ENCODE peak calls at places on chromosomes 7 and 10, in ten cellular contexts. Q is tibial artery, J is GM23248, O is hepatocyte, P is cardiac muscle cell, H is small intestine, B is ovary, K is right cardiac atrium, L is lung, U is OCI-LY7. X is an unnamed sample.

GRCh38 chr10:36802523-36803153 is 322.8 kb upstream of the ANKRD30A start:
- DNase-seq in H (no peak), J (peak), Q (no peak), K (peak), P (peak), U (no peak), L (peak), O (peak), B (no peak), X (no peak)

GRCh38 chr7:141001561-141001960 is 13.2 kb downstream of the MRPS33 start:
- DNase-seq in L (no peak), H (peak), K (no peak), Q (no peak), P (no peak), J (no peak), U (no peak), O (peak), B (no peak), X (no peak)

GRCh38 chr10:96502561-96503267 is 11.0 kb downstream of the TLL2 start:
- DNase-seq in P (no peak), L (no peak), H (no peak), K (no peak), B (no peak), U (no peak), Q (no peak), J (no peak), O (no peak), X (no peak)

GRCh38 chr10:77125231-77125630 is 512.4 kb downstream of the KCNMA1 start:
- DNase-seq in J (no peak), P (no peak), H (no peak), U (no peak), O (no peak), B (no peak), L (no peak), Q (no peak), K (no peak), X (no peak)

GRCh38 chr10:1078668-1079067 is 22.5 kb downstream of the WDR37 start:
- DNase-seq in K (no peak), J (no peak), U (no peak), H (peak), O (no peak), P (no peak), B (no peak), Q (no peak), L (no peak), X (no peak)

GRCh38 chr10:74418285-74418872 is 267.4 kb downstream of the ADK start:
- DNase-seq in P (no peak), B (no peak), U (no peak), O (peak), J (no peak), K (no peak), L (no peak), Q (no peak), H (peak), X (no peak)

GRCh38 chr10:92387289-92387940 is 96.4 kb downstream of the MARCHF5 start:
- DNase-seq in L (no peak), O (peak), U (peak), J (peak), K (peak), P (peak), H (peak), Q (no peak), B (no peak), X (no peak)

GRCh38 chr10:62464308-62464707 is 90.1 kb downstream of the ZNF365 start:
- DNase-seq in J (peak), Q (no peak), U (no peak), K (no peak), L (no peak), P (no peak), H (no peak), O (no peak), B (no peak), X (no peak)

GRCh38 chr7:72153132-72153512 is 259.0 kb downstream of the CALN1 start:
- DNase-seq in O (no peak), B (no peak), J (no peak), H (no peak), P (no peak), L (no peak), K (no peak), Q (no peak), U (no peak), X (no peak)

GRCh38 chr7:130667593-130668257 is 823 bp downstream of the COPG2 start:
- DNase-seq in Q (no peak), P (peak), U (no peak), B (no peak), J (peak), K (no peak), H (peak), O (peak), L (no peak), X (no peak)

GRCh38 chr7:83695126-83695960 is 46.4 kb upstream of the SEMA3E start:
- DNase-seq in U (no peak), K (no peak), J (no peak), P (no peak), H (no peak), O (no peak), Q (no peak), L (no peak), B (no peak), X (no peak)

GRCh38 chr10:5484205-5484604 is 15.2 kb downstream of the CALML5 start:
- DNase-seq in U (no peak), Q (no peak), B (no peak), J (peak), K (no peak), H (no peak), O (no peak), L (no peak), P (no peak), X (no peak)

GRCh38 chr7:80677629-80678028 is 39.2 kb downstream of the CD36 start:
- DNase-seq in J (peak), P (no peak), U (no peak), H (peak), O (no peak), Q (no peak), K (no peak), B (no peak), L (no peak), X (no peak)

GRCh38 chr7:24965831-24966708 is 13.9 kb downstream of the OSBPL3 start:
- DNase-seq in L (peak), K (no peak), B (no peak), O (peak), H (peak), J (no peak), Q (no peak), U (peak), P (no peak), X (no peak)

GRCh38 chr7:55435466-55435865 is 70.3 kb downstream of the LANCL2 start:
- DNase-seq in L (no peak), P (no peak), H (no peak), Q (no peak), J (no peak), U (no peak), K (no peak), B (no peak), O (no peak), X (no peak)

GRCh38 chr10:6700066-6700465 is 120.0 kb upstream of the PRKCQ start:
- DNase-seq in P (no peak), L (no peak), U (no peak), Q (no peak), O (no peak), J (no peak), B (no peak), K (no peak), H (no peak), X (no peak)

GRCh38 chr10:124367414-124367813 is 51.3 kb downstream of the OAT start:
- DNase-seq in U (no peak), O (no peak), Q (no peak), K (no peak), P (no peak), H (no peak), B (no peak), L (no peak), J (no peak), X (no peak)

GRCh38 chr10:48216744-48217143 is 57.8 kb downstream of the FRMPD2 start:
- DNase-seq in K (no peak), P (no peak), O (no peak), L (no peak), B (no peak), J (no peak), U (no peak), H (no peak), Q (no peak), X (no peak)

GRCh38 chr7:135825406-135825805 is 76.8 kb upstream of the FAM180A start:
- DNase-seq in J (peak), H (no peak), L (no peak), B (no peak), Q (no peak), K (no peak), O (no peak), U (no peak), P (no peak), X (no peak)

GRCh38 chr7:50330254-50330653 is 25.7 kb downstream of the IKZF1 start:
- DNase-seq in H (no peak), P (no peak), J (no peak), K (no peak), Q (no peak), U (no peak), B (no peak), L (no peak), O (no peak), X (no peak)

GRCh38 chr10:29618341-29619171 is 16.2 kb downstream of the SVIL start:
- DNase-seq in H (no peak), L (peak), J (peak), Q (no peak), K (peak), B (peak), O (peak), P (peak), U (no peak), X (no peak)

GRCh38 chr10:104197364-104197763 is 34.8 kb downstream of the CFAP43 start:
- DNase-seq in B (no peak), O (peak), K (no peak), J (peak), P (no peak), H (peak), L (no peak), Q (no peak), U (no peak), X (no peak)

GRCh38 chr10:5117021-5117420 is 22.8 kb downstream of the AKR1C3 start:
- DNase-seq in O (no peak), B (no peak), U (no peak), K (no peak), L (no peak), J (no peak), Q (no peak), P (no peak), H (no peak), X (no peak)

GRCh38 chr7:8379264-8379663 is 54.1 kb upstream of the NXPH1 start:
- DNase-seq in Q (no peak), K (no peak), U (no peak), L (no peak), P (no peak), B (no peak), H (peak), J (no peak), O (no peak), X (no peak)

GRCh38 chr10:106919798-106920382 is 244.6 kb downstream of the SORCS1 start:
- DNase-seq in K (no peak), Q (no peak), B (no peak), H (no peak), O (no peak), L (no peak), P (no peak), U (no peak), J (no peak), X (no peak)

GRCh38 chr10:102202386-102202785 is 23.7 kb upstream of the ELOVL3 start:
- DNase-seq in H (no peak), Q (no peak), O (no peak), B (no peak), J (no peak), P (no peak), K (no peak), L (no peak), U (no peak), X (no peak)

GRCh38 chr10:31808258-31809218 is 120.1 kb downstream of the ARHGAP12 start:
- DNase-seq in U (peak), J (peak), L (no peak), O (peak), H (peak), B (peak), Q (no peak), P (peak), K (peak), X (no peak)

GRCh38 chr7:43281268-43281667 is 168.8 kb downstream of the HECW1 start:
- DNase-seq in O (no peak), B (no peak), K (no peak), L (no peak), U (no peak), P (no peak), Q (no peak), J (no peak), H (no peak), X (no peak)

GRCh38 chr10:43125274-43125845 is 12.9 kb upstream of the CSGALNACT2 start:
- DNase-seq in K (no peak), B (no peak), U (no peak), L (no peak), H (no peak), P (no peak), J (no peak), Q (no peak), O (no peak), X (peak)

GRCh38 chr10:59366310-59366709 is 4.0 kb upstream of the FAM13C start:
- DNase-seq in J (no peak), P (peak), U (no peak), O (no peak), B (no peak), L (no peak), K (peak), H (no peak), Q (no peak), X (no peak)

DNA sequence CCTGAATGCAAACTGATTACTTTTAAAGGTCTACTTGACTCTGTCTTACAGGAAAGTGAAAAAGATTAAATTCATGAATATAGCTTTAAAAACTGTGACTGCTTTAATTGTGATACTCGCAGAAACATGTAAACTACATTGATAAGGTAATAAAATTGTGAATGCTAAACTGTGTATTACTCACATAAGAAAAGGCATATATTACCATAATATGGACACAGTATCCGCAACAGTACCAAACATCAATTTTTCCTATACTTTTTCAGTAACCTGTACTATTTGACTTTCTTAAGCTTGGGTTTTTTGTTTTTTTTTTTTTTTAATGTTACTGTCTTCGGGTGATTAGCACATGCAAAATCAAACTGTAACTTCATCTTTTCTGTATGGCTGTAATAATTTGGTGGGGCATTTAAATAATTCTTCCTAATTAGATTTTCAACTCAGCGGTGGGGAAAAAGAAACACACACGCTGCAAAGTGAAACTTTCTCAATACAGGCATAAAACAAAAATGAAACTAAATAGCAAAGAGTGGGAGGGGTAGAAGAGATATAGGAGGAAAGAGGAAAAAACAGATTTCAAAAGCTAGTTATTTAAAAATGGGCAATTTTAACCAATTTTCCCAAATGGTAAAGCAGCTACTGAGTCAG is 23.2 kb downstream of the NT5C3A start:
- DNase-seq in J (peak), B (no peak), L (no peak), Q (no peak), P (peak), O (no peak), K (no peak), U (peak), H (peak), X (no peak)
- H3K27ac ChIP-seq in J (peak), B (peak), L (no peak), Q (no peak), P (no peak), O (no peak), K (no peak), U (peak), H (no peak), X (no peak)

DNA sequence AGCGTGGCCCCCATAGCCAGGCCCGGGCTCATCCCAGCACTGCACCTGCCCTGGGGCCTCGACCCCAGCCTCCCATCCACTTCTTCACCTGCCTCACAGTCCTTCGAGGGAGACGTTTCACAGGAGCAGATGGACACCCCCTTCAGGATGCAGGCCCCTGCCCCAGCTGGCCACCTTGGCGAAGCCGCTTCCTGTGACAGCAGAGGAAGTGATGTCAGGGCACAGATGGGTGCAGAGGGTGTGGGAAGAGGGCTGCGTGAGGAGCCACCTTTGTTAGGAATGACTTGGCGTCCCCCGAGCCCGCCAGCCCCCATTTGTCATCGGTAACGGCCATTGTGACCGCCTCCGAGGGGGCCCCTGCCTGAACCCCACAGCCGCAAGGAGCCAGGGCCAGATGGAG is 47.4 kb upstream of the SLC29A3 start:
- DNase-seq in P (no peak), Q (no peak), H (no peak), O (no peak), J (no peak), B (no peak), L (no peak), U (no peak), K (no peak), X (no peak)
- H3K27ac ChIP-seq in P (peak), Q (no peak), H (no peak), O (no peak), J (no peak), B (no peak), L (no peak), U (no peak), K (no peak), X (no peak)

GRCh38 chr10:10830316-10831061 is 187.2 kb upstream of the CELF2 start:
- DNase-seq in P (peak), O (no peak), L (no peak), J (peak), U (no peak), B (no peak), K (no peak), H (no peak), Q (no peak), X (no peak)
- H3K27ac ChIP-seq in P (no peak), O (no peak), L (peak), J (peak), U (no peak), B (peak), K (peak), H (no peak), Q (peak), X (peak)

GRCh38 chr7:150675714-150676113 is 9.8 kb upstream of the GIMAP2 start:
- DNase-seq in P (no peak), O (no peak), J (no peak), L (no peak), B (no peak), H (no peak), U (no peak), Q (no peak), K (no peak), X (no peak)
- H3K27ac ChIP-seq in P (no peak), O (no peak), J (no peak), L (peak), B (no peak), H (no peak), U (no peak), Q (no peak), K (peak), X (no peak)

DNA sequence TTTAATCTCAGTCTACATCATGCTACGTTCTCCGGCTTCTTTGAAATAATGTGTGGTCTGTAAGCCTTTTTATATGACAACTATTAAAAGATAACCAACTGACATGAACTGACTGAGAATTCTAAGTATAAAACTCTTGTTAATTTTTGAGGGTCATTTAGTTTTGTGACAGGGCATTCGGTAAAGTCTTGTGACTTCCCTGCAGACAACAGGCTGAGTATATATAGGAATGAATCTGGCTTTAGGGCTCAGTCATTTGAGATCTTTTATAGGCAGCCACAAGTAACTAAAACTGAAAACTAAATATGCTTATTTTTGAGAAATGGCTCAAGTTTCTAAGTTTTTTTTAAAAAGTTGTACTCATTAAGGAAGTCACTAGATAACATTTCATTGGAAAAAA is 62.5 kb upstream of the SCIN start:
- DNase-seq in O (no peak), J (no peak), U (no peak), B (no peak), L (no peak), P (no peak), Q (no peak), H (no peak), K (no peak), X (no peak)
- H3K27ac ChIP-seq in O (no peak), J (no peak), U (no peak), B (no peak), L (no peak), P (no peak), Q (no peak), H (no peak), K (no peak), X (no peak)

GRCh38 chr7:101870361-101871062 is 53.1 kb downstream of the CUX1 start:
- DNase-seq in K (no peak), U (peak), J (no peak), H (peak), B (no peak), Q (no peak), O (peak), L (peak), P (no peak), X (no peak)
- H3K27ac ChIP-seq in K (no peak), U (peak), J (no peak), H (no peak), B (no peak), Q (no peak), O (peak), L (no peak), P (peak), X (no peak)

DNA sequence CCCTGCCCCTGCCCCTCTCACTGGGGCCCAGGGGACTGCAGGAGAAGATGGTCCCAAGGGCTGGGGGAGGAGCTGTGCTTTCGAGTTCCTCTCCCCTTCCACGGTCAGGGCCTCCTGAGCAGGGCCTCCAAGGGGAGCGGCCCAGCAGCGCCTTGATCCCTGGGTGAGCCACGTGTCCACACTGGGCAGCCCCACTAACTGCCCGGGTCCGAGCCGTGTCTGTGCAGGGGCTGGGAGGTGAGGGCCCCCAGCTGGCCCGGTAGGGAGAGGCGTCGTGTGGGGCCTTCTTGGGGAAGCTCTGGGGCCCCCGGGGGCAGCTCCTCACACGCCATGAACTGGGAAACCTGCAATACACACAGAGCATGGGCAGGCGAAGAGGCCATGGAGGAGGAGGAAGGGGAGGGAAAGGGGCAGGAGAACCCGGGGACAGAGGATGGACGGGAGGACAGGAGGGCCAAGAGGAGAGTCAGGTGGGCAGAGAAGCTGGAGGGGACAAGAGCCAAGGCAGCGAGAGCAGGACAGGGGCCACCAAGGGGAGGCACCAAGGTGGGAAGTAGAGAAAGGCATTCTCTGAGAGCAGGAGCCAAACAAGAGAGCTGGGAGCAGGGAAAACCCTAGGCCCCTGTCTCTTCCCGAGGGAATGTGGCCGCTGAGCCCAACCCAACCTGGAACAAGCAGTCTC is 32.8 kb downstream of the KCNH2 start:
- DNase-seq in H (no peak), U (no peak), B (no peak), L (no peak), O (peak), K (no peak), P (no peak), Q (peak), J (no peak), X (no peak)
- H3K27ac ChIP-seq in H (no peak), U (no peak), B (no peak), L (peak), O (peak), K (peak), P (peak), Q (no peak), J (no peak), X (no peak)

DNA sequence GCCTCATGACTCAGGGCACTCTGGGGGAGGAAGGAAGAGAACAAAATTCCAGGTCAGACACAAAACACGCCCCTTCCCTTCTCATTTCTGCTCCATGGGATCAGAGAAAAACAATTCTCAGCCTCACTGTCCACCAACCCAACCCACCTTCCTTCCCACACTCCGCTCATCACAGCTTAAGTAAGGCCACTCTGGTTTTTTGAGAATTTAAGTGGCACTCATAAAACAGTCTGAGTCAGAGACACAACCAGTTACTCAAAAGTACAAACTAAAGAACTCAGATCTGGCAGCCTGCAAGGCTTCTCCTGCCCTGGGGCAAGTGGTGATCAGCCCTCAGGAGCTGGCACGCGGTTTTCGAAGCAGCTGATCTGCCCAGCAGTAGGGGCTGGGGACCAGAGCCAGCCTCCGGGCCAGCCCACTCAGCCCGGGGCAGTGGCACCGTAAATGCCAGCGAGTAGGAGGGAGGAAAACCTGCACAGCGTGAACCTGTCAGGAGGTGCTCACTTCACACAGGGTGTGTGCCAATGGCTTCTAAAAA is 39.1 kb upstream of the ABLIM1 start:
- DNase-seq in K (peak), Q (no peak), B (no peak), U (no peak), J (peak), L (peak), P (no peak), O (no peak), H (no peak), X (no peak)
- H3K27ac ChIP-seq in K (peak), Q (peak), B (no peak), U (no peak), J (peak), L (peak), P (peak), O (no peak), H (no peak), X (no peak)

X was measured in coronary artery.